ENCODE peak calls at places on chromosomes 12 and 14, in five cellular contexts. One of them, this sample, is unnamed.

GRCh38 chr14:40691066-40691465 is 915.6 kb upstream of the LRFN5 start:
- DNase-seq in cardiac muscle cell: no peak
- DNase-seq in fibroblast of lung: no peak
- DNase-seq in H7: no peak
- DNase-seq in ovary: no peak
- DNase-seq in this sample: no peak

GRCh38 chr14:82642425-82642824 is 1108.8 kb upstream of the SEL1L start:
- DNase-seq in H7: peak; percentile 3
- DNase-seq in fibroblast of lung: no peak
- DNase-seq in cardiac muscle cell: peak; percentile 13
- DNase-seq in ovary: peak; percentile 18
- DNase-seq in this sample: peak; percentile 86

GRCh38 chr12:127570793-127571360 is 696.1 kb upstream of the TMEM132C start:
- DNase-seq in H7: no peak
- DNase-seq in cardiac muscle cell: no peak
- DNase-seq in fibroblast of lung: no peak
- DNase-seq in ovary: no peak
- DNase-seq in this sample: no peak

GRCh38 chr12:3552726-3553045 is 61.7 kb downstream of the PRMT8 start:
- DNase-seq in cardiac muscle cell: peak; percentile 5
- DNase-seq in H7: no peak
- DNase-seq in fibroblast of lung: no peak
- DNase-seq in ovary: no peak
- DNase-seq in this sample: no peak

GRCh38 chr12:116172224-116172849 is 105.2 kb downstream of the MED13L start:
- DNase-seq in H7: no peak
- DNase-seq in ovary: no peak
- DNase-seq in fibroblast of lung: no peak
- DNase-seq in cardiac muscle cell: no peak
- DNase-seq in this sample: no peak

GRCh38 chr14:56379956-56380355 is 199.6 kb upstream of the TMEM260 start:
- DNase-seq in ovary: no peak
- DNase-seq in fibroblast of lung: peak; percentile 47
- DNase-seq in cardiac muscle cell: peak; percentile 87
- DNase-seq in H7: no peak
- DNase-seq in this sample: no peak

GRCh38 chr12:92933606-92934005 is 4.5 kb upstream of the EEA1 start:
- DNase-seq in H7: peak; percentile 73
- DNase-seq in cardiac muscle cell: no peak
- DNase-seq in ovary: no peak
- DNase-seq in fibroblast of lung: no peak
- DNase-seq in this sample: no peak

GRCh38 chr14:75542585-75543091 is 20.4 kb downstream of the BATF start:
- DNase-seq in fibroblast of lung: peak; percentile 26
- DNase-seq in H7: peak; percentile 63
- DNase-seq in ovary: no peak
- DNase-seq in cardiac muscle cell: peak; percentile 85
- DNase-seq in this sample: peak; percentile 68

GRCh38 chr12:43210437-43211197 is 341.4 kb downstream of the ADAMTS20 start:
- DNase-seq in cardiac muscle cell: peak; percentile 88
- DNase-seq in fibroblast of lung: peak; percentile 95
- DNase-seq in H7: no peak
- DNase-seq in ovary: no peak
- DNase-seq in this sample: no peak

GRCh38 chr12:61250303-61250702 is 1009.9 kb upstream of the USP15 start:
- DNase-seq in H7: no peak
- DNase-seq in fibroblast of lung: no peak
- DNase-seq in ovary: no peak
- DNase-seq in cardiac muscle cell: no peak
- DNase-seq in this sample: no peak

GRCh38 chr12:113127791-113128199 is 7.8 kb downstream of the RASAL1 start:
- DNase-seq in H7: peak; percentile 52
- DNase-seq in ovary: no peak
- DNase-seq in cardiac muscle cell: no peak
- DNase-seq in fibroblast of lung: no peak
- DNase-seq in this sample: no peak

GRCh38 chr12:80551897-80552296 is 107.9 kb downstream of the PTPRQ start:
- DNase-seq in cardiac muscle cell: peak; percentile 92
- DNase-seq in H7: no peak
- DNase-seq in ovary: no peak
- DNase-seq in fibroblast of lung: peak; percentile 98
- DNase-seq in this sample: peak; percentile 52

GRCh38 chr14:68649461-68650189 is 143.2 kb downstream of the ZFP36L1 start:
- DNase-seq in cardiac muscle cell: no peak
- DNase-seq in ovary: no peak
- DNase-seq in H7: no peak
- DNase-seq in fibroblast of lung: peak; percentile 72
- DNase-seq in this sample: no peak

GRCh38 chr14:92316116-92316515 is 6.8 kb upstream of the SLC24A4 start:
- DNase-seq in ovary: no peak
- DNase-seq in H7: no peak
- DNase-seq in fibroblast of lung: no peak
- DNase-seq in cardiac muscle cell: no peak
- DNase-seq in this sample: no peak

GRCh38 chr12:124716208-124717141 is 147.2 kb downstream of the SCARB1 start:
- DNase-seq in cardiac muscle cell: no peak
- DNase-seq in H7: no peak
- DNase-seq in ovary: no peak
- DNase-seq in fibroblast of lung: no peak
- DNase-seq in this sample: no peak

GRCh38 chr12:125861299-125862281 is 796.4 kb downstream of the AACS start:
- DNase-seq in cardiac muscle cell: no peak
- DNase-seq in fibroblast of lung: peak; percentile 5
- DNase-seq in H7: peak; percentile 29
- DNase-seq in ovary: peak; percentile 11
- DNase-seq in this sample: no peak

GRCh38 chr14:89767861-89768268 is 186.7 kb downstream of the EFCAB11 start:
- DNase-seq in fibroblast of lung: peak; percentile 48
- DNase-seq in cardiac muscle cell: peak; percentile 74
- DNase-seq in H7: peak; percentile 36
- DNase-seq in ovary: no peak
- DNase-seq in this sample: peak; percentile 34

GRCh38 chr14:101441710-101442109 is 119.6 kb upstream of the DIO3 start:
- DNase-seq in fibroblast of lung: no peak
- DNase-seq in ovary: no peak
- DNase-seq in cardiac muscle cell: no peak
- DNase-seq in H7: no peak
- DNase-seq in this sample: no peak

GRCh38 chr14:52918486-52918885 is 32.4 kb downstream of the FERMT2 start:
- DNase-seq in fibroblast of lung: peak; percentile 68
- DNase-seq in cardiac muscle cell: peak; percentile 57
- DNase-seq in ovary: no peak
- DNase-seq in H7: no peak
- DNase-seq in this sample: no peak

GRCh38 chr12:54993181-54993835 is 8.7 kb upstream of the TESPA1 start:
- DNase-seq in fibroblast of lung: peak; percentile 57
- DNase-seq in H7: peak; percentile 65
- DNase-seq in cardiac muscle cell: peak; percentile 78
- DNase-seq in ovary: peak; percentile 23
- DNase-seq in this sample: peak; percentile 81

GRCh38 chr12:5123921-5124320 is 80.2 kb downstream of the KCNA5 start:
- DNase-seq in ovary: no peak
- DNase-seq in cardiac muscle cell: no peak
- DNase-seq in fibroblast of lung: peak; percentile 72
- DNase-seq in H7: no peak
- DNase-seq in this sample: no peak

GRCh38 chr14:82482345-82482744 is 948.7 kb upstream of the SEL1L start:
- DNase-seq in H7: no peak
- DNase-seq in ovary: no peak
- DNase-seq in cardiac muscle cell: no peak
- DNase-seq in fibroblast of lung: no peak
- DNase-seq in this sample: no peak

GRCh38 chr12:42643881-42644579 is 54.5 kb upstream of the PRICKLE1 start:
- DNase-seq in H7: no peak
- DNase-seq in ovary: no peak
- DNase-seq in cardiac muscle cell: no peak
- DNase-seq in fibroblast of lung: peak; percentile 67
- DNase-seq in this sample: no peak

GRCh38 chr12:57770734-57771133 is 1.2 kb downstream of the METTL1 start:
- DNase-seq in H7: no peak
- DNase-seq in fibroblast of lung: no peak
- DNase-seq in ovary: no peak
- DNase-seq in cardiac muscle cell: no peak
- DNase-seq in this sample: no peak

GRCh38 chr14:34843011-34843554 is 32.1 kb downstream of the BAZ1A start:
- DNase-seq in ovary: no peak
- DNase-seq in H7: peak; percentile 11
- DNase-seq in fibroblast of lung: peak; percentile 80
- DNase-seq in cardiac muscle cell: peak; percentile 64
- DNase-seq in this sample: no peak

GRCh38 chr14:32453857-32454810 is 125.0 kb downstream of the AKAP6 start:
- DNase-seq in ovary: no peak
- DNase-seq in fibroblast of lung: no peak
- DNase-seq in H7: no peak
- DNase-seq in cardiac muscle cell: no peak
- DNase-seq in this sample: peak; percentile 22

GRCh38 chr12:109563291-109564284 is 9.7 kb downstream of the MMAB start:
- DNase-seq in ovary: no peak
- DNase-seq in H7: no peak
- DNase-seq in fibroblast of lung: no peak
- DNase-seq in cardiac muscle cell: peak; percentile 27
- DNase-seq in this sample: no peak

GRCh38 chr12:132342828-132343227 is 13.4 kb upstream of the GALNT9 start:
- DNase-seq in H7: no peak
- DNase-seq in fibroblast of lung: no peak
- DNase-seq in cardiac muscle cell: no peak
- DNase-seq in ovary: no peak
- DNase-seq in this sample: no peak

GRCh38 chr12:132343294-132343972 is 14.0 kb upstream of the GALNT9 start:
- DNase-seq in ovary: no peak
- DNase-seq in cardiac muscle cell: no peak
- DNase-seq in fibroblast of lung: no peak
- DNase-seq in H7: no peak
- DNase-seq in this sample: no peak

GRCh38 chr12:132344181-132344580 is 14.8 kb upstream of the GALNT9 start:
- DNase-seq in fibroblast of lung: no peak
- DNase-seq in ovary: no peak
- DNase-seq in cardiac muscle cell: no peak
- DNase-seq in H7: no peak
- DNase-seq in this sample: no peak

GRCh38 chr12:132341318-132342050 is 12.1 kb upstream of the GALNT9 start:
- DNase-seq in cardiac muscle cell: no peak
- DNase-seq in fibroblast of lung: no peak
- DNase-seq in H7: no peak
- DNase-seq in ovary: no peak
- DNase-seq in this sample: no peak

DNA sequence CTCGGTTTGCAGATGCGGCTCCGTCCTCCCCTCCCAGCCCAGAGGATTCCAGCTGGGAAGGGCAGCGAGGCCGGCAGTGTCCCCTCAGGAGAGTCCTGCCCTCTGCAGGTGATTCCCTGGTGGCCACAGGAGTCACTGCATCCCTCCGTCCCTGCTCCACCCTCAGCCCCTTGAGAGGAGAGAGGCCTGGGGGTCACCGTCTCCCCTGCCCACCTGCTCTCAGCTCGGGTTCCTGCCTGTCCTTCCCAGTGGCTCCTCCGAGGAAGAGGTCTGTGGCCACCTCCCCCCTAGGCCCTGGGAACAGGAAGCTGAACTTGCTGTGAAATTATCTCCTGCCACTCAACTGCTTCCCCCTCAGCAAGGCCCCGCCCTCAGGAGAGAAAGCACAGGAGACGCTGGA is 12.9 kb upstream of the GALNT9 start:
- DNase-seq in cardiac muscle cell: no peak
- DNase-seq in fibroblast of lung: no peak
- DNase-seq in ovary: no peak
- DNase-seq in H7: peak; percentile 96
- DNase-seq in this sample: no peak
- H3K27me3 ChIP-seq in cardiac muscle cell: no peaks in the 10 kb centered on the region
- H3K27me3 ChIP-seq in fibroblast of lung: no peaks in the 10 kb centered on the region
- H3K27me3 ChIP-seq in ovary: no peaks in the 10 kb centered on the region
- H3K27me3 ChIP-seq in H7: no peaks in the 10 kb centered on the region
- H3K27me3 ChIP-seq in this sample: peaks cover 6% of the 10 kb centered on the region

DNA sequence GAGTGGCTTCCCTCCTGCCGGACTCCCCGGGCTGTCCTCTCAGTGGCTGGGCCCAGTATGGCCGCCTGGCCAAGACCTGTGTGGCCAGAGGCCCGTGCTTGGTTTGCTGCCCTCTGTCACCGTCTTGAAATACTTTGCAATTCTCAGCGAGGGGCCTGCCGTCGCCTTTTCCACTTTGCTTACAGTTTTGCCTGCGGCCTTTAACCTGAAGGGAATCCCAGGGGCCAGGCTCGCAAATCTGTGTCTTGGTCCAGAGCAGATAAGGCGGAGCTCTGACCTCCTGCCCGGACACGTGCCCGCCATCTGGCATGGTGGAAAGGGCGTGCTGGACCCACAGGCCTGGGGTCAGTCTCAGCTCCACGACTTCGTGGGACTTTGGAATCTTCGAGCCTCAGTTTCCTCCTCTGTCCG is 10.9 kb upstream of the AMN start:
- DNase-seq in ovary: no peak
- DNase-seq in cardiac muscle cell: no peak
- DNase-seq in fibroblast of lung: no peak
- DNase-seq in H7: peak; percentile 69
- DNase-seq in this sample: no peak
- H3K27me3 ChIP-seq in ovary: no peaks in the 10 kb centered on the region
- H3K27me3 ChIP-seq in cardiac muscle cell: no peaks in the 10 kb centered on the region
- H3K27me3 ChIP-seq in fibroblast of lung: no peaks in the 10 kb centered on the region
- H3K27me3 ChIP-seq in H7: no peaks in the 10 kb centered on the region
- H3K27me3 ChIP-seq in this sample: no peaks in the 10 kb centered on the region

DNA sequence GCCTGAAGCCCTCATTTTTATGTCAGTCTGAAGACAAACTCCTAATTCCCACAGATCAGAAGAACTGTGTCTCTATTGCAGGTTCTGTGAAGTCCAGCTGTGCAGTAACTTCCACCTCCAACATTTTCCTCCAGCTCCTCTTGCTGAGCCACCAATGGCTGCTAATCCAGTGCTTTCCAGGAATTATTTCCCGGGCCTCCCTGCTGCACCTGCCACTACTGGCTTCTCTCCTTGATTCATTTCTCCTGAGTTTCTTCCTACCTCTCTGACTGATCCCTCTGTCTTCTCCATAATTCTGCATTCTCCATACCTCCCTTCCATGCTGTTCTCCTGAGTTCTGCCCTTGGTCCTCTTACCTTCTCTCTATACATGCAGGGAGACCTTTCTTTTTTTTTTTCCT is 21.2 kb downstream of the CALCOCO1 start:
- DNase-seq in cardiac muscle cell: no peak
- DNase-seq in ovary: no peak
- DNase-seq in fibroblast of lung: no peak
- DNase-seq in H7: no peak
- DNase-seq in this sample: no peak
- H3K27me3 ChIP-seq in cardiac muscle cell: peaks cover 64% of the 10 kb centered on the region
- H3K27me3 ChIP-seq in ovary: no peaks in the 10 kb centered on the region
- H3K27me3 ChIP-seq in fibroblast of lung: peaks cover 20% of the 10 kb centered on the region
- H3K27me3 ChIP-seq in H7: peaks cover 17% of the 10 kb centered on the region
- H3K27me3 ChIP-seq in this sample: peaks cover 53% of the 10 kb centered on the region

GRCh38 chr12:48029811-48030650 is 25.8 kb upstream of the COL2A1 start:
- DNase-seq in fibroblast of lung: no peak
- DNase-seq in ovary: no peak
- DNase-seq in cardiac muscle cell: no peak
- DNase-seq in H7: peak; percentile 44
- DNase-seq in this sample: no peak
- H3K27me3 ChIP-seq in fibroblast of lung: peaks cover 16% of the 10 kb centered on the region
- H3K27me3 ChIP-seq in ovary: no peaks in the 10 kb centered on the region
- H3K27me3 ChIP-seq in cardiac muscle cell: no peaks in the 10 kb centered on the region
- H3K27me3 ChIP-seq in H7: peaks cover 92% of the 10 kb centered on the region
- H3K27me3 ChIP-seq in this sample: no peaks in the 10 kb centered on the region

This sample was measured in hepatocyte.